ENCODE peak calls at places on chromosomes 16 and 17, in nine cellular contexts. M, I, E, F, J, O, Z, D and K are unnamed samples.

GRCh38 chr17:40551091-40551873 is 14.0 kb downstream of the CCR7 start:
- DNase-seq in M (peak; percentile 98), I (no peak), E (no peak), F (no peak), J (peak; percentile 95), O (peak; percentile 88), Z (peak; percentile 69), D (no peak), K (peak; percentile 4)

GRCh38 chr17:17139972-17140589 is 66.1 kb downstream of the PLD6 start:
- DNase-seq in M (peak; percentile 19), I (peak; percentile 20), E (no peak), F (no peak), J (no peak), O (no peak), Z (no peak), D (no peak), K (no peak)

GRCh38 chr16:67767953-67768352 is 38.4 kb downstream of the RANBP10 start:
- DNase-seq in M (peak; percentile 75), I (peak; percentile 51), E (no peak), F (no peak), J (no peak), O (no peak), Z (peak; percentile 29), D (no peak), K (no peak)

GRCh38 chr17:35449371-35449931 is 885 bp upstream of the SLFN13 start:
- DNase-seq in M (peak; percentile 38), I (no peak), E (peak; percentile 37), F (peak; percentile 26), J (peak; percentile 80), O (peak; percentile 26), Z (peak; percentile 5), D (no peak), K (no peak)

GRCh38 chr17:49438885-49439284 is 24.2 kb upstream of the PHB1 start:
- DNase-seq in M (no peak), I (no peak), E (no peak), F (peak; percentile 67), J (no peak), O (no peak), Z (no peak), D (no peak), K (no peak)

GRCh38 chr17:57033296-57033695 is 51.8 kb upstream of the AKAP1 start:
- DNase-seq in M (no peak), I (no peak), E (no peak), F (no peak), J (no peak), O (no peak), Z (no peak), D (peak; percentile 50), K (no peak)

GRCh38 chr17:5283531-5284315 is 1.6 kb downstream of the RABEP1 start:
- DNase-seq in M (peak; percentile 80), I (peak; percentile 24), E (no peak), F (peak; percentile 16), J (no peak), O (no peak), Z (peak; percentile 39), D (no peak), K (no peak)

GRCh38 chr17:20995873-20996723 is 46.7 kb downstream of the USP22 start:
- DNase-seq in M (no peak), I (no peak), E (no peak), F (no peak), J (no peak), O (no peak), Z (no peak), D (no peak), K (no peak)

GRCh38 chr17:13777003-13777402 is 175.3 kb upstream of the HS3ST3A1 start:
- DNase-seq in M (peak; percentile 18), I (no peak), E (no peak), F (no peak), J (no peak), O (peak; percentile 28), Z (peak; percentile 10), D (no peak), K (no peak)

GRCh38 chr17:73083432-73083831 is 9.1 kb downstream of the SLC39A11 start:
- DNase-seq in M (no peak), I (no peak), E (no peak), F (no peak), J (no peak), O (no peak), Z (no peak), D (no peak), K (no peak)

GRCh38 chr17:71327376-71328059 is 793.3 kb upstream of the SOX9 start:
- DNase-seq in M (peak; percentile 74), I (peak; percentile 45), E (no peak), F (no peak), J (no peak), O (no peak), Z (no peak), D (no peak), K (no peak)

GRCh38 chr16:23907457-23907902 is 71.7 kb downstream of the PRKCB start:
- DNase-seq in M (no peak), I (no peak), E (no peak), F (no peak), J (no peak), O (no peak), Z (no peak), D (no peak), K (no peak)

GRCh38 chr17:58265902-58266875 is 14.5 kb downstream of the MPO start:
- DNase-seq in M (no peak), I (no peak), E (no peak), F (no peak), J (no peak), O (no peak), Z (no peak), D (no peak), K (no peak)

GRCh38 chr17:32567511-32567910 is 80.7 kb downstream of the CDK5R1 start:
- DNase-seq in M (no peak), I (peak; percentile 61), E (no peak), F (no peak), J (no peak), O (no peak), Z (no peak), D (no peak), K (no peak)

GRCh38 chr17:79845601-79845949 is 6.3 kb upstream of the CBX4 start:
- DNase-seq in M (no peak), I (no peak), E (no peak), F (no peak), J (no peak), O (peak; percentile 49), Z (peak; percentile 74), D (no peak), K (peak; percentile 54)

GRCh38 chr16:85778873-85779272 is 20.5 kb downstream of the EMC8 start:
- DNase-seq in M (no peak), I (no peak), E (no peak), F (no peak), J (no peak), O (no peak), Z (no peak), D (no peak), K (no peak)

GRCh38 chr17:71638668-71639067 is 482.2 kb upstream of the SOX9 start:
- DNase-seq in M (no peak), I (no peak), E (no peak), F (no peak), J (no peak), O (no peak), Z (no peak), D (no peak), K (no peak)

GRCh38 chr16:24977673-24978065 is 37.5 kb downstream of the ARHGAP17 start:
- DNase-seq in M (peak; percentile 83), I (no peak), E (no peak), F (no peak), J (no peak), O (no peak), Z (no peak), D (no peak), K (no peak)

GRCh38 chr17:34412965-34413441 is 50.0 kb upstream of the CCL1 start:
- DNase-seq in M (peak; percentile 1), I (no peak), E (no peak), F (no peak), J (no peak), O (no peak), Z (no peak), D (no peak), K (no peak)

GRCh38 chr16:17474572-17474971 is 3.8 kb upstream of the XYLT1 start:
- DNase-seq in M (no peak), I (no peak), E (peak; percentile 20), F (peak; percentile 37), J (no peak), O (no peak), Z (no peak), D (no peak), K (no peak)
- TF ChIP-seq CTCF in M (no peak), I (no peak), E (no peak), F (no peak), J (no peak), O (no peak), Z (no peak), D (no peak), K (no peak)

GRCh38 chr17:42200702-42201101 is 6.4 kb upstream of the GHDC start:
- DNase-seq in M (peak; percentile 51), I (no peak), E (no peak), F (no peak), J (no peak), O (peak; percentile 77), Z (peak; percentile 60), D (no peak), K (no peak)

GRCh38 chr17:42197564-42198156 is 3.4 kb upstream of the GHDC start:
- DNase-seq in M (no peak), I (no peak), E (no peak), F (no peak), J (no peak), O (no peak), Z (no peak), D (no peak), K (no peak)

GRCh38 chr17:42201155-42201772 is 7.0 kb upstream of the GHDC start:
- DNase-seq in M (no peak), I (no peak), E (no peak), F (no peak), J (no peak), O (no peak), Z (peak; percentile 37), D (no peak), K (no peak)

GRCh38 chr17:42198897-42199296 is 4.6 kb upstream of the GHDC start:
- DNase-seq in M (no peak), I (no peak), E (no peak), F (no peak), J (no peak), O (no peak), Z (no peak), D (no peak), K (no peak)

GRCh38 chr17:42199411-42200011 is 5.2 kb upstream of the GHDC start:
- DNase-seq in M (no peak), I (no peak), E (no peak), F (no peak), J (no peak), O (no peak), Z (no peak), D (no peak), K (no peak)
- H3K36me3 ChIP-seq in M (no peaks in the 10 kb centered on the region), I (no peaks in the 10 kb centered on the region), E (peaks cover 31% of the 10 kb centered on the region), F (no peaks in the 10 kb centered on the region), J (peaks cover 4% of the 10 kb centered on the region), O (no peaks in the 10 kb centered on the region), Z (no peaks in the 10 kb centered on the region), D (peaks cover 23% of the 10 kb centered on the region), K (peaks cover 25% of the 10 kb centered on the region)

GRCh38 chr16:81495321-81496234 is 51.0 kb downstream of the CMIP start:
- DNase-seq in M (no peak), I (no peak), E (no peak), F (no peak), J (no peak), O (no peak), Z (no peak), D (no peak), K (no peak)
- TF ChIP-seq CTCF in M (no peak), I (no peak), E (no peak), F (no peak), J (no peak), O (no peak), Z (no peak), D (no peak), K (no peak)

GRCh38 chr17:65371702-65372101 is 189.7 kb downstream of the AXIN2 start:
- DNase-seq in M (no peak), I (no peak), E (no peak), F (no peak), J (no peak), O (no peak), Z (no peak), D (no peak), K (no peak)
- H3K36me3 ChIP-seq in M (no peaks in the 10 kb centered on the region), I (no peaks in the 10 kb centered on the region), E (no peaks in the 10 kb centered on the region), F (no peaks in the 10 kb centered on the region), J (no peaks in the 10 kb centered on the region), O (no peaks in the 10 kb centered on the region), Z (no peaks in the 10 kb centered on the region), D (no peaks in the 10 kb centered on the region), K (no peaks in the 10 kb centered on the region)